ENCODE peak calls at places on chromosomes 16 and 17, in eight cellular contexts. Z is heart left ventricle; E is heart right ventricle; L is right lobe of liver; C is GM23248; U is CD8-positive, alpha-beta T cell; T is mesenchymal stem cell; J is neural progenitor cell. O is an unnamed sample. For H3K4me1, the result is how much of the 10 kb centered on the place peaks cover.

GRCh38 chr17:6753006-6753445 is 2.8 kb upstream of the XAF1 start:
- DNase-seq in L (peak), E (peak), C (peak), J (peak), U (peak), T (peak), Z (peak), O (peak)

GRCh38 chr16:65117701-65118448 is 4.0 kb downstream of the CDH11 start:
- DNase-seq in C (peak), E (peak), U (peak), T (peak), L (peak), Z (peak), J (peak), O (peak)

GRCh38 chr17:15490634-15491261 is 23.3 kb upstream of the CDRT4 start:
- DNase-seq in E (peak), C (peak), L (no peak), J (peak), T (peak), U (no peak), Z (peak), O (peak)

GRCh38 chr16:69118994-69119393 is 13.4 kb downstream of the CHTF8 start:
- DNase-seq in J (no peak), L (peak), Z (no peak), C (no peak), E (no peak), T (no peak), U (no peak), O (no peak)

GRCh38 chr17:77451894-77452852 is 311.4 kb downstream of the SEC14L1 start:
- DNase-seq in T (peak), J (peak), L (no peak), U (no peak), E (peak), C (peak), Z (peak), O (peak)

GRCh38 chr17:32494621-32495346 is 8.0 kb downstream of the CDK5R1 start:
- DNase-seq in E (no peak), L (peak), T (no peak), U (no peak), J (no peak), Z (peak), C (no peak), O (no peak)

GRCh38 chr16:64121473-64121872 is 1000.4 kb downstream of the CDH11 start:
- DNase-seq in C (peak), E (no peak), J (no peak), T (peak), U (no peak), L (no peak), Z (no peak), O (no peak)

GRCh38 chr16:48635199-48635718 is 25.3 kb upstream of the N4BP1 start:
- DNase-seq in Z (no peak), T (no peak), L (no peak), U (no peak), C (no peak), E (no peak), J (no peak), O (no peak)

DNA sequence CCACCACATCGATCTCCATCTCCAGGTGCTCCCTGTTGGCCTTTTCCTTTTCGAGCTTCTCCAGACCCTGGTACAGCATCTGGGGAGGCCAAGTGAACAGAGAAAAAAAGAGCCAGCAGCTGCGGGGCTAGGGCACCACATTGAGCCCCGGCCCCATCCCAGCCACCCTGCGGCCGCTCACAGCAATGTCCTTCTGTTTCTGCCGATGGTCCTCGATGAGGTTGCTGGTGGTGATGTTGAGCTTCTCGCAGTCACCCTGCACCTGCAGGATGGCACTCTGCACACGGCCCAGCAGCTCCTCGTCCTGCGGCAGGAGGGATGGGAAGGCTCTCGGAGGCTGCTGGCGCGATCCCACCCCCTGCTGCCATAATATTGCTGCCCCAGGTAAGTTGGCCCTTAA is 15.5 kb downstream of the UBALD2 start:
- DNase-seq in U (no peak), J (no peak), E (no peak), C (no peak), L (no peak), T (no peak), Z (no peak), O (no peak)
- H3K4me3 ChIP-seq in U (no peak), J (no peak), E (no peak), C (no peak), L (no peak), T (no peak), Z (no peak), O (no peak)

GRCh38 chr17:42016411-42016831 is 818 bp downstream of the DNAJC7 start:
- DNase-seq in J (peak), Z (no peak), C (peak), U (no peak), T (peak), L (no peak), E (no peak), O (peak)
- H3K4me1 ChIP-seq in J (under half), Z (half or more), C (under half), U (half or more), T (under half), L (under half), E (half or more), O (under half)

GRCh38 chr16:54655171-54655590 is 275.5 kb upstream of the IRX5 start:
- DNase-seq in T (no peak), J (peak), L (no peak), Z (peak), E (peak), U (no peak), C (peak), O (no peak)
- H3K4me3 ChIP-seq in T (no peak), J (peak), L (no peak), Z (peak), E (no peak), U (no peak), C (peak), O (peak)

DNA sequence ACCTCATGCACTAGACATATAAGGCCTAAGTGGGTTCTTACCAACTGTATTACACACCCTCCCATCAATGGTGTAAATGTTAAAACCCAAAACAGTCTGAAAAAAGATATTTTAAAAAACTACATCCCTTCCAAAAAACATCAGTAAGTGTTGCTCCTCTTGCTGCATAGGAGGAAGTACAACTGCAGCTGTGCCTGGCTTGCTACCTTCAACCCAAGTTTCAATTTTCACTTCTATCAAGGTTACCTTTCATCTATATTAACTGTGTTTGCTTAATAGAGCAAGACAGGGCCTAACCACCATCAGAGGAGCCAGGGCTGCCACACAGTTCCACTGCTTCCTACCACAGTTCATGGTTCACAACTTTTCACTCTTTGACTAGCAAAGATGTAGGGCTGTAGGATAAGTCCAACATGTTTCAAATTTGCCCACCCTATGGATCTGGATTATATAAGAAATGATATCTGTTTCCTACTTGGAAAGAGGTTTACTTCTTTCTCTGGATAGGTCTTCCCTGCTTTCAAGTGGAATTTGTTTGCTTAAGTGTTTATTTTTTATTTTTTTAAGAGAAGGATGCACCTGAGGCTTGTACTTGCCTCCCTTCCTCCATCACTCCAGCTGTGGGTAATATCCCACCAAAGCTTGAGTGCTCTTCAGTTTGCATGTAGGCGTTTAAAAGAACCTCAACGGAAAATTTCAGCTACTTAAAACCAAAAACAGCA is 56.7 kb downstream of the GRB7 start:
- DNase-seq in E (no peak), J (no peak), Z (no peak), L (no peak), U (no peak), C (no peak), T (no peak), O (no peak)
- H3K4me1 ChIP-seq in E (under half), J (under half), Z (under half), L (under half), U (half or more), C (under half), T (under half), O (under half)

GRCh38 chr16:73063854-73064226 is 15.9 kb upstream of the ZFHX3 start:
- DNase-seq in U (no peak), E (no peak), L (no peak), J (no peak), Z (no peak), T (no peak), C (no peak), O (no peak)

GRCh38 chr16:73064996-73065349 is 17.0 kb upstream of the ZFHX3 start:
- DNase-seq in L (no peak), J (no peak), C (no peak), Z (peak), E (peak), U (no peak), T (no peak), O (no peak)

GRCh38 chr16:73063284-73063733 is 15.4 kb upstream of the ZFHX3 start:
- DNase-seq in T (no peak), L (no peak), U (no peak), Z (no peak), J (no peak), E (no peak), C (no peak), O (no peak)

GRCh38 chr16:73065617-73066313 is 17.8 kb upstream of the ZFHX3 start:
- DNase-seq in C (peak), Z (peak), T (peak), E (peak), L (no peak), J (peak), U (no peak), O (no peak)

GRCh38 chr16:73064227-73064995 is 16.5 kb upstream of the ZFHX3 start:
- DNase-seq in J (no peak), U (no peak), C (peak), E (peak), Z (peak), L (no peak), T (peak), O (peak)
- H3K4me3 ChIP-seq in J (no peak), U (no peak), C (peak), E (peak), Z (peak), L (no peak), T (no peak), O (peak)

DNA sequence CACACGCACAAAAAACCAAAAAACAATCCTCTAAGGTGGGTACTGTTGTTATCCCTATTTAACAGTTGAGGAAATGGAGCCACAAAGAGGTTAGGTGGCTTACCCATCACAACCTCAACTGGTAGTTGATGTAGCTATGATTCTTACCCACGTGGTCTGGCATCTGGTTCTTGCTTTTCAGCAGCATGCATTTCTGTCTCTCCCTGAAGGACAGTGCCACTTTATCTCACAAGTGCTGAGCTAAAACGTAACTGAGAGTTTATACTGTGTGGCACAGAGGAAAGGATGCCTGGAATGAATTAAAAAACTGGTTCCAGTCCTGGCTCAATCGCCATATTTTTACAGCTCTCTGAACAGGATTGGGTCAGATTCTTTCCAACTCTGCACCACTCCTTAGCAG is 1.9 kb upstream of the CORO6 start:
- DNase-seq in J (no peak), C (no peak), L (no peak), E (no peak), U (no peak), Z (no peak), T (no peak), O (no peak)
- H3K4me1 ChIP-seq in J (under half), C (under half), L (under half), E (under half), U (under half), Z (under half), T (under half), O (under half)

GRCh38 chr17:55668581-55668980 is 54.1 kb downstream of the TMEM100 start:
- DNase-seq in E (no peak), Z (no peak), U (no peak), J (no peak), T (no peak), L (no peak), C (no peak), O (no peak)
- H3K4me3 ChIP-seq in E (no peak), Z (no peak), U (no peak), J (no peak), T (no peak), L (no peak), C (no peak), O (no peak)

O was measured in adipocyte.